ENCODE peak calls at places on chromosomes 3 and 15, in ten cellular contexts. One of them, this sample, is unnamed.
A peak's percentile ranks its signal among the peaks of the same experiment; 100 is the strongest.

GRCh38 chr3:139755551-139755950 is 77.8 kb upstream of the NMNAT3 start:
- DNase-seq in fibroblast of villous mesenchyme: no peak
- DNase-seq in uterus: no peak
- DNase-seq in fibroblast of lung: no peak
- DNase-seq in body of pancreas: no peak
- DNase-seq in A549: no peak
- DNase-seq in lower leg skin: no peak
- DNase-seq in lower lobe of right lung: no peak
- DNase-seq in WERI-Rb-1: no peak
- DNase-seq in foreskin fibroblast: no peak
- DNase-seq in this sample: no peak

GRCh38 chr15:36359286-36359685 is 220.1 kb upstream of the CDIN1 start:
- DNase-seq in foreskin fibroblast: no peak
- DNase-seq in lower lobe of right lung: no peak
- DNase-seq in fibroblast of lung: no peak
- DNase-seq in fibroblast of villous mesenchyme: no peak
- DNase-seq in body of pancreas: no peak
- DNase-seq in lower leg skin: no peak
- DNase-seq in A549: no peak
- DNase-seq in uterus: no peak
- DNase-seq in WERI-Rb-1: no peak
- DNase-seq in this sample: no peak

GRCh38 chr3:79111375-79112052 is 656.3 kb downstream of the ROBO1 start:
- DNase-seq in fibroblast of lung: peak; percentile 4
- DNase-seq in lower leg skin: no peak
- DNase-seq in body of pancreas: no peak
- DNase-seq in fibroblast of villous mesenchyme: peak; percentile 17
- DNase-seq in uterus: no peak
- DNase-seq in lower lobe of right lung: no peak
- DNase-seq in foreskin fibroblast: peak; percentile 25
- DNase-seq in A549: no peak
- DNase-seq in WERI-Rb-1: no peak
- DNase-seq in this sample: peak; percentile 59

GRCh38 chr15:39786444-39787056 is 3.9 kb upstream of the FSIP1 start:
- DNase-seq in lower lobe of right lung: no peak
- DNase-seq in WERI-Rb-1: no peak
- DNase-seq in body of pancreas: no peak
- DNase-seq in A549: peak; percentile 21
- DNase-seq in lower leg skin: no peak
- DNase-seq in uterus: no peak
- DNase-seq in fibroblast of villous mesenchyme: peak; percentile 77
- DNase-seq in foreskin fibroblast: peak; percentile 78
- DNase-seq in fibroblast of lung: peak; percentile 81
- DNase-seq in this sample: peak; percentile 66

GRCh38 chr3:190811775-190812480 is 50.6 kb downstream of the GMNC start:
- DNase-seq in foreskin fibroblast: peak; percentile 0
- DNase-seq in fibroblast of villous mesenchyme: peak; percentile 71
- DNase-seq in body of pancreas: peak; percentile 67
- DNase-seq in uterus: no peak
- DNase-seq in lower lobe of right lung: no peak
- DNase-seq in A549: peak; percentile 6
- DNase-seq in WERI-Rb-1: peak; percentile 33
- DNase-seq in fibroblast of lung: peak; percentile 81
- DNase-seq in lower leg skin: no peak
- DNase-seq in this sample: peak; percentile 53

GRCh38 chr15:60795471-60795870 is 316.5 kb upstream of the ICE2 start:
- DNase-seq in fibroblast of villous mesenchyme: no peak
- DNase-seq in lower lobe of right lung: no peak
- DNase-seq in A549: no peak
- DNase-seq in foreskin fibroblast: no peak
- DNase-seq in fibroblast of lung: no peak
- DNase-seq in lower leg skin: no peak
- DNase-seq in body of pancreas: no peak
- DNase-seq in WERI-Rb-1: no peak
- DNase-seq in uterus: no peak
- DNase-seq in this sample: no peak

GRCh38 chr3:197465996-197466549 is 89.7 kb downstream of the BDH1 start:
- DNase-seq in body of pancreas: peak; percentile 66
- DNase-seq in uterus: no peak
- DNase-seq in lower lobe of right lung: no peak
- DNase-seq in A549: no peak
- DNase-seq in fibroblast of villous mesenchyme: peak; percentile 75
- DNase-seq in lower leg skin: no peak
- DNase-seq in WERI-Rb-1: no peak
- DNase-seq in fibroblast of lung: peak; percentile 19
- DNase-seq in foreskin fibroblast: peak; percentile 79
- DNase-seq in this sample: no peak

GRCh38 chr3:142852009-142852408 is 36.9 kb downstream of the PCOLCE2 start:
- DNase-seq in WERI-Rb-1: no peak
- DNase-seq in fibroblast of villous mesenchyme: no peak
- DNase-seq in lower lobe of right lung: no peak
- DNase-seq in body of pancreas: no peak
- DNase-seq in uterus: no peak
- DNase-seq in A549: no peak
- DNase-seq in lower leg skin: no peak
- DNase-seq in foreskin fibroblast: no peak
- DNase-seq in fibroblast of lung: no peak
- DNase-seq in this sample: no peak

GRCh38 chr3:45064512-45065372 is 38.6 kb downstream of the CLEC3B start:
- DNase-seq in lower leg skin: no peak
- DNase-seq in fibroblast of villous mesenchyme: peak; percentile 89
- DNase-seq in uterus: no peak
- DNase-seq in fibroblast of lung: peak; percentile 90
- DNase-seq in lower lobe of right lung: peak; percentile 56
- DNase-seq in WERI-Rb-1: no peak
- DNase-seq in A549: no peak
- DNase-seq in body of pancreas: peak; percentile 57
- DNase-seq in foreskin fibroblast: peak; percentile 78
- DNase-seq in this sample: no peak

GRCh38 chr3:71581981-71582611 is 1.4 kb downstream of the FOXP1 start:
- DNase-seq in lower leg skin: peak; percentile 35
- DNase-seq in uterus: peak; percentile 46
- DNase-seq in body of pancreas: peak; percentile 70
- DNase-seq in fibroblast of villous mesenchyme: peak; percentile 42
- DNase-seq in lower lobe of right lung: peak; percentile 83
- DNase-seq in A549: no peak
- DNase-seq in fibroblast of lung: no peak
- DNase-seq in WERI-Rb-1: peak; percentile 29
- DNase-seq in foreskin fibroblast: peak; percentile 54
- DNase-seq in this sample: no peak

GRCh38 chr15:38187646-38188313 is 64.9 kb upstream of the SPRED1 start:
- DNase-seq in uterus: no peak
- DNase-seq in lower lobe of right lung: no peak
- DNase-seq in fibroblast of lung: no peak
- DNase-seq in WERI-Rb-1: no peak
- DNase-seq in foreskin fibroblast: no peak
- DNase-seq in body of pancreas: no peak
- DNase-seq in lower leg skin: no peak
- DNase-seq in fibroblast of villous mesenchyme: no peak
- DNase-seq in A549: no peak
- DNase-seq in this sample: no peak

GRCh38 chr3:171206283-171206682 is 179.8 kb upstream of the SLC2A2 start:
- DNase-seq in A549: no peak
- DNase-seq in uterus: no peak
- DNase-seq in foreskin fibroblast: no peak
- DNase-seq in fibroblast of lung: no peak
- DNase-seq in WERI-Rb-1: no peak
- DNase-seq in lower lobe of right lung: no peak
- DNase-seq in body of pancreas: no peak
- DNase-seq in lower leg skin: no peak
- DNase-seq in fibroblast of villous mesenchyme: no peak
- DNase-seq in this sample: no peak

GRCh38 chr3:16286161-16286560 is 21.1 kb downstream of the OXNAD1 start:
- DNase-seq in WERI-Rb-1: no peak
- DNase-seq in A549: no peak
- DNase-seq in body of pancreas: peak; percentile 18
- DNase-seq in foreskin fibroblast: no peak
- DNase-seq in uterus: no peak
- DNase-seq in lower lobe of right lung: no peak
- DNase-seq in lower leg skin: no peak
- DNase-seq in fibroblast of villous mesenchyme: no peak
- DNase-seq in fibroblast of lung: no peak
- DNase-seq in this sample: no peak

GRCh38 chr3:169146112-169146665 is 517.3 kb downstream of the MECOM start:
- DNase-seq in lower lobe of right lung: peak; percentile 70
- DNase-seq in lower leg skin: no peak
- DNase-seq in A549: peak; percentile 24
- DNase-seq in uterus: peak; percentile 22
- DNase-seq in WERI-Rb-1: peak; percentile 46
- DNase-seq in fibroblast of villous mesenchyme: peak; percentile 33
- DNase-seq in foreskin fibroblast: peak; percentile 76
- DNase-seq in body of pancreas: peak; percentile 68
- DNase-seq in fibroblast of lung: peak; percentile 67
- DNase-seq in this sample: peak; percentile 39

GRCh38 chr3:42699511-42699971 is 3.1 kb downstream of the HHATL start:
- DNase-seq in WERI-Rb-1: no peak
- DNase-seq in lower leg skin: no peak
- DNase-seq in fibroblast of lung: no peak
- DNase-seq in body of pancreas: no peak
- DNase-seq in fibroblast of villous mesenchyme: no peak
- DNase-seq in foreskin fibroblast: no peak
- DNase-seq in A549: no peak
- DNase-seq in lower lobe of right lung: peak; percentile 22
- DNase-seq in uterus: no peak
- DNase-seq in this sample: no peak

GRCh38 chr3:42700366-42701288 is 2.0 kb downstream of the HHATL start:
- DNase-seq in foreskin fibroblast: no peak
- DNase-seq in WERI-Rb-1: no peak
- DNase-seq in uterus: no peak
- DNase-seq in body of pancreas: no peak
- DNase-seq in fibroblast of villous mesenchyme: no peak
- DNase-seq in lower leg skin: no peak
- DNase-seq in A549: no peak
- DNase-seq in fibroblast of lung: no peak
- DNase-seq in lower lobe of right lung: peak; percentile 25
- DNase-seq in this sample: no peak

GRCh38 chr3:42702066-42702951 is at the start of gene HHATL:
- DNase-seq in fibroblast of villous mesenchyme: no peak
- DNase-seq in body of pancreas: no peak
- DNase-seq in foreskin fibroblast: no peak
- DNase-seq in lower leg skin: no peak
- DNase-seq in lower lobe of right lung: peak; percentile 40
- DNase-seq in fibroblast of lung: no peak
- DNase-seq in WERI-Rb-1: peak; percentile 81
- DNase-seq in A549: no peak
- DNase-seq in uterus: no peak
- DNase-seq in this sample: no peak

GRCh38 chr3:42702982-42703694 is 540 bp upstream of the HHATL start:
- DNase-seq in lower leg skin: no peak
- DNase-seq in body of pancreas: no peak
- DNase-seq in lower lobe of right lung: peak; percentile 16
- DNase-seq in fibroblast of lung: no peak
- DNase-seq in WERI-Rb-1: no peak
- DNase-seq in fibroblast of villous mesenchyme: no peak
- DNase-seq in A549: no peak
- DNase-seq in foreskin fibroblast: no peak
- DNase-seq in uterus: no peak
- DNase-seq in this sample: no peak

GRCh38 chr3:42701371-42702065 is 1.1 kb downstream of the HHATL start:
- DNase-seq in foreskin fibroblast: peak; percentile 74
- DNase-seq in lower leg skin: no peak
- DNase-seq in fibroblast of lung: peak; percentile 34
- DNase-seq in fibroblast of villous mesenchyme: peak; percentile 27
- DNase-seq in A549: peak; percentile 45
- DNase-seq in WERI-Rb-1: no peak
- DNase-seq in lower lobe of right lung: peak; percentile 67
- DNase-seq in body of pancreas: peak; percentile 35
- DNase-seq in uterus: no peak
- DNase-seq in this sample: peak; percentile 1
- TF ChIP-seq CTCF in foreskin fibroblast: no peak
- TF ChIP-seq CTCF in lower leg skin: no peak
- TF ChIP-seq CTCF in fibroblast of lung: no peak
- TF ChIP-seq CTCF in fibroblast of villous mesenchyme: peak; percentile 6
- TF ChIP-seq CTCF in A549: no peak
- TF ChIP-seq CTCF in WERI-Rb-1: no peak
- TF ChIP-seq CTCF in lower lobe of right lung: no peak
- TF ChIP-seq CTCF in body of pancreas: no peak
- TF ChIP-seq CTCF in uterus: no peak
- TF ChIP-seq CTCF in this sample: no peak

GRCh38 chr15:64894395-64895056 is 17.2 kb upstream of the ANKDD1A start:
- DNase-seq in WERI-Rb-1: no peak
- DNase-seq in body of pancreas: no peak
- DNase-seq in uterus: no peak
- DNase-seq in lower lobe of right lung: peak; percentile 57
- DNase-seq in fibroblast of lung: no peak
- DNase-seq in foreskin fibroblast: no peak
- DNase-seq in fibroblast of villous mesenchyme: no peak
- DNase-seq in lower leg skin: no peak
- DNase-seq in A549: no peak
- DNase-seq in this sample: no peak
- H3K4me3 ChIP-seq in WERI-Rb-1: no peak overlapping the region
- H3K4me3 ChIP-seq in body of pancreas: no peak overlapping the region
- H3K4me3 ChIP-seq in uterus: peak overlapping the region; percentile 8
- H3K4me3 ChIP-seq in lower lobe of right lung: peak overlapping the region; percentile 46
- H3K4me3 ChIP-seq in fibroblast of lung: peak overlapping the region; percentile 8
- H3K4me3 ChIP-seq in foreskin fibroblast: no peak overlapping the region
- H3K4me3 ChIP-seq in fibroblast of villous mesenchyme: no peak overlapping the region
- H3K4me3 ChIP-seq in lower leg skin: no peak overlapping the region
- H3K4me3 ChIP-seq in A549: no peak overlapping the region
- H3K4me3 ChIP-seq in this sample: no peak overlapping the region

DNA sequence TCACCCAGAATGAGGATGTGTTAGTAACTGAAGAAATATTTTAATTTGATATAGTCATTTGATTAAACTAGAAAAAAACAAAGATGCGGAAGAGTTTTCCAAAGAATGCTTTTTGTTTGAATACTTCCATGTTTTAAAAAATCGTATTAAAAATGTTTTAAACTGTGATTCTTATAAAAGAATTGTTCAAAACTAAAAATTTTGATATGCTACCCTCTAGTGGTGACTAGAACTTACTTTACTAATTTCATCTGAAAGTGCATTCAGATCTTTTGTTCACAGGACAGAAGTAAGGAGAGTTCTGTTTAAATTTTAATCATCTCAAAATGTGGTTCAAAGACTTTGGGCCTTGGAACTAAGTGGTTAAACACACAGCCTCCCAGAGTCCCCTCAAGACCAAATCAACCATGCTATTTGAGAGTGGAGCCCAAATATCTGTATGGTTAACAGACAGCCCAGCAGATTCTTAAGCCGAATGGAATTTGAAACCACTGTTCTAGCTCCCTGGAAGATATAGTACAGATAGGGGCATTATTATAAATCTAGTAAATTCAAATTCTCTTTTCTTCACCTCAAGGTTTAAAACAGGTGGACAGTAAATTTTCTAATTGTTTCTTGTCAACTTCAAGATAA is 45.2 kb upstream of the SYNPR start:
- DNase-seq in WERI-Rb-1: no peak
- DNase-seq in lower leg skin: no peak
- DNase-seq in foreskin fibroblast: peak; percentile 19
- DNase-seq in A549: no peak
- DNase-seq in fibroblast of lung: peak; percentile 33
- DNase-seq in fibroblast of villous mesenchyme: peak; percentile 7
- DNase-seq in uterus: no peak
- DNase-seq in body of pancreas: no peak
- DNase-seq in lower lobe of right lung: no peak
- DNase-seq in this sample: no peak
- TF ChIP-seq CTCF in WERI-Rb-1: no peak
- TF ChIP-seq CTCF in lower leg skin: no peak
- TF ChIP-seq CTCF in foreskin fibroblast: peak; percentile 39
- TF ChIP-seq CTCF in A549: peak; percentile 26
- TF ChIP-seq CTCF in fibroblast of lung: no peak
- TF ChIP-seq CTCF in fibroblast of villous mesenchyme: no peak
- TF ChIP-seq CTCF in uterus: no peak
- TF ChIP-seq CTCF in body of pancreas: peak; percentile 27
- TF ChIP-seq CTCF in lower lobe of right lung: no peak
- TF ChIP-seq CTCF in this sample: peak; percentile 3

GRCh38 chr3:167887096-167887495 is 151.6 kb downstream of the SERPINI1 start:
- DNase-seq in body of pancreas: no peak
- DNase-seq in fibroblast of lung: peak; percentile 68
- DNase-seq in lower leg skin: no peak
- DNase-seq in foreskin fibroblast: peak; percentile 19
- DNase-seq in fibroblast of villous mesenchyme: peak; percentile 69
- DNase-seq in lower lobe of right lung: no peak
- DNase-seq in A549: no peak
- DNase-seq in uterus: no peak
- DNase-seq in WERI-Rb-1: no peak
- DNase-seq in this sample: no peak
- H3K4me3 ChIP-seq in body of pancreas: no peak overlapping the region
- H3K4me3 ChIP-seq in fibroblast of lung: no peak overlapping the region
- H3K4me3 ChIP-seq in lower leg skin: no peak overlapping the region
- H3K4me3 ChIP-seq in foreskin fibroblast: no peak overlapping the region
- H3K4me3 ChIP-seq in fibroblast of villous mesenchyme: no peak overlapping the region
- H3K4me3 ChIP-seq in lower lobe of right lung: no peak overlapping the region
- H3K4me3 ChIP-seq in A549: no peak overlapping the region
- H3K4me3 ChIP-seq in uterus: no peak overlapping the region
- H3K4me3 ChIP-seq in WERI-Rb-1: no peak overlapping the region
- H3K4me3 ChIP-seq in this sample: no peak overlapping the region